ENCODE peak calls at places on chromosomes 11 and 22, in six cellular contexts. O is caudate nucleus, G is NCI-H2029 treated with DMSO at 0.1 percent for 48 hours, Z is NCI-H2081, K is Daoy, U is NCI-H1048. D is an unnamed sample.

GRCh38 chr11:69434341-69434960 is 47.0 kb upstream of the LINC01488 start:
- DNase-seq in O (no peak), G (no peak), Z (no peak), K (no peak), U (no peak), D (no peak)

GRCh38 chr11:77776455-77776854 is 44.1 kb downstream of the RSF1 start:
- DNase-seq in O (no peak), G (no peak), Z (peak), K (no peak), U (no peak), D (no peak)

GRCh38 chr11:75277991-75278790 is 37.6 kb downstream of the TPBGL start:
- DNase-seq in O (no peak), G (no peak), Z (no peak), K (no peak), U (no peak), D (no peak)

GRCh38 chr22:36641902-36642640 is 61.5 kb downstream of the CACNG2 start:
- DNase-seq in O (no peak), G (no peak), Z (no peak), K (peak), U (no peak), D (no peak)

GRCh38 chr11:27720277-27720830 is 20.1 kb upstream of the BDNF start:
- DNase-seq in O (no peak), G (no peak), Z (peak), K (peak), U (no peak), D (no peak)

GRCh38 chr11:21263026-21263425 is 593.6 kb downstream of the NELL1 start:
- DNase-seq in O (no peak), G (no peak), Z (no peak), K (no peak), U (no peak), D (no peak)

GRCh38 chr11:2300290-2300935 is 1.3 kb downstream of the C11orf21 start:
- DNase-seq in O (no peak), G (no peak), Z (no peak), K (no peak), U (no peak), D (no peak)

GRCh38 chr22:38881464-38881871 is 9.5 kb upstream of the CBX6 start:
- DNase-seq in O (no peak), G (no peak), Z (no peak), K (no peak), U (no peak), D (no peak)

GRCh38 chr11:114478768-114479167 is 39.5 kb downstream of the REXO2 start:
- DNase-seq in O (no peak), G (no peak), Z (no peak), K (peak), U (no peak), D (no peak)

GRCh38 chr11:61895046-61895717 is 3.8 kb upstream of the FADS3 start:
- DNase-seq in O (no peak), G (no peak), Z (no peak), K (no peak), U (no peak), D (no peak)

GRCh38 chr11:102223859-102224258 is 93.4 kb upstream of the BIRC3 start:
- DNase-seq in O (no peak), G (no peak), Z (no peak), K (no peak), U (no peak), D (no peak)

GRCh38 chr22:33747029-33747428 is 173.2 kb downstream of the LARGE1 start:
- DNase-seq in O (no peak), G (no peak), Z (no peak), K (no peak), U (no peak), D (no peak)

GRCh38 chr22:35739642-35740041 is 22.0 kb downstream of the APOL5 start:
- DNase-seq in O (no peak), G (no peak), Z (no peak), K (no peak), U (no peak), D (no peak)

GRCh38 chr11:61488651-61489291 is 19.8 kb upstream of the LRRC10B start:
- DNase-seq in O (no peak), G (peak), Z (no peak), K (peak), U (no peak), D (peak)

GRCh38 chr22:43099095-43099494 is 9.9 kb upstream of the TTLL1 start:
- DNase-seq in O (no peak), G (no peak), Z (no peak), K (no peak), U (no peak), D (no peak)

GRCh38 chr11:74949748-74950127 is 672 bp downstream of the SPCS2 start:
- DNase-seq in O (no peak), G (no peak), Z (no peak), K (no peak), U (no peak), D (no peak)

GRCh38 chr11:133835258-133836075 is 9.8 kb downstream of the SPATA19 start:
- DNase-seq in O (no peak), G (peak), Z (peak), K (peak), U (no peak), D (peak)

GRCh38 chr11:57626895-57627294 is 22.8 kb downstream of the YPEL4 start:
- DNase-seq in O (no peak), G (no peak), Z (no peak), K (no peak), U (no peak), D (no peak)

GRCh38 chr11:12269104-12269441 is 108.3 kb upstream of the PARVA start:
- DNase-seq in O (no peak), G (no peak), Z (no peak), K (no peak), U (no peak), D (no peak)

GRCh38 chr11:9615031-9615451 is 41.6 kb downstream of the WEE1 start:
- DNase-seq in O (no peak), G (no peak), Z (no peak), K (peak), U (no peak), D (no peak)

GRCh38 chr11:119166368-119167076 is 2.0 kb upstream of the NLRX1 start:
- DNase-seq in O (no peak), G (no peak), Z (no peak), K (peak), U (no peak), D (no peak)

GRCh38 chr11:61095022-61095421 is 7.3 kb upstream of the CD5 start:
- DNase-seq in O (no peak), G (no peak), Z (no peak), K (no peak), U (no peak), D (no peak)

GRCh38 chr11:68051191-68052136 is 12.6 kb downstream of the TCIRG1 start:
- DNase-seq in O (no peak), G (no peak), Z (peak), K (no peak), U (no peak), D (no peak)

GRCh38 chr22:29987143-29987542 is 93.1 kb upstream of the HORMAD2 start:
- DNase-seq in O (no peak), G (no peak), Z (no peak), K (no peak), U (no peak), D (no peak)

GRCh38 chr11:67429038-67429668 is 859 bp downstream of the RPS6KB2 start:
- DNase-seq in O (no peak), G (no peak), Z (no peak), K (no peak), U (no peak), D (no peak)

GRCh38 chr11:112292785-112293407 is 32.2 kb upstream of the PLET1 start:
- DNase-seq in O (no peak), G (no peak), Z (peak), K (peak), U (no peak), D (no peak)

GRCh38 chr11:47980093-47980906 is at the start of gene PTPRJ:
- DNase-seq in O (peak), G (no peak), Z (peak), K (peak), U (no peak), D (no peak)